ENCODE peak calls at places on chromosome 14, in seven cellular contexts. W is lower leg skin, V is fibroblast of lung, U is choroid plexus epithelial cell, S is AG10803, X is activated B cell treated with CpG ODN at 0.5 μM for 24 hours, E is NCI-H1105 treated with DMSO at 0.1 percent for 48 hours. N is an unnamed sample.

GRCh38 chr14:72476657-72477499 is 417.0 kb downstream of the DPF3 start:
- DNase-seq in E (no peak), W (no peak), S (peak), V (peak), X (no peak), U (peak), N (peak)

GRCh38 chr14:101006008-101006407 is 102.5 kb upstream of the RTL1 start:
- DNase-seq in U (no peak), W (no peak), V (no peak), S (no peak), X (no peak), E (no peak), N (no peak)

GRCh38 chr14:99354166-99354875 is 82.3 kb upstream of the BCL11B start:
- DNase-seq in W (no peak), X (no peak), U (no peak), S (no peak), V (no peak), E (no peak), N (no peak)

GRCh38 chr14:96637521-96637920 is 135.3 kb downstream of the PAPOLA start:
- DNase-seq in X (no peak), V (no peak), E (no peak), S (no peak), U (no peak), W (peak), N (peak)

GRCh38 chr14:23361320-23361719 is 3.7 kb downstream of the EFS start:
- DNase-seq in S (peak), E (no peak), W (no peak), V (peak), U (peak), X (no peak), N (no peak)

GRCh38 chr14:23432102-23432925 is 3.1 kb downstream of the MYH7 start:
- DNase-seq in W (no peak), V (no peak), S (no peak), U (no peak), E (no peak), X (no peak), N (no peak)

GRCh38 chr14:37230551-37231194 is 32.9 kb downstream of the MIPOL1 start:
- DNase-seq in U (peak), W (no peak), X (no peak), V (peak), E (peak), S (peak), N (no peak)

GRCh38 chr14:77120771-77121743 is 20.5 kb downstream of the ZDHHC22 start:
- DNase-seq in V (no peak), W (no peak), X (peak), E (peak), S (no peak), U (no peak), N (no peak)

GRCh38 chr14:99029916-99030305 is 242.1 kb downstream of the BCL11B start:
- DNase-seq in U (no peak), V (no peak), W (no peak), E (no peak), X (no peak), S (no peak), N (no peak)

GRCh38 chr14:57641776-57642175 is 148.1 kb upstream of the CCDC198 start:
- DNase-seq in V (no peak), U (no peak), E (no peak), W (no peak), S (no peak), X (no peak), N (no peak)

GRCh38 chr14:74610199-74610865 is 1.7 kb downstream of the LTBP2 start:
- DNase-seq in X (no peak), V (no peak), E (no peak), S (no peak), U (no peak), W (no peak), N (no peak)

GRCh38 chr14:76917158-76917596 is 91.0 kb downstream of the LRRC74A start:
- DNase-seq in V (peak), S (peak), E (peak), W (no peak), U (peak), X (no peak), N (peak)

GRCh38 chr14:102733326-102733725 is 43.9 kb upstream of the TRAF3 start:
- DNase-seq in X (no peak), W (no peak), V (no peak), S (no peak), U (no peak), E (no peak), N (no peak)

GRCh38 chr14:38553586-38553985 is 297.7 kb upstream of the CLEC14A start:
- DNase-seq in U (peak), W (no peak), X (no peak), V (peak), E (no peak), S (peak), N (no peak)

GRCh38 chr14:94961761-94962575 is 192.1 kb upstream of the GSC start:
- DNase-seq in U (no peak), S (no peak), W (no peak), V (no peak), E (no peak), X (no peak), N (peak)

GRCh38 chr14:69527635-69528034 is 43.1 kb downstream of the PLEKHD1 start:
- DNase-seq in S (no peak), U (no peak), X (no peak), V (no peak), W (no peak), E (no peak), N (no peak)

GRCh38 chr14:72605096-72605920 is 288.6 kb downstream of the DPF3 start:
- DNase-seq in E (no peak), X (no peak), S (no peak), U (no peak), W (no peak), V (no peak), N (peak)

GRCh38 chr14:99360774-99361595 is 89.0 kb upstream of the BCL11B start:
- DNase-seq in E (no peak), S (no peak), V (no peak), U (no peak), X (no peak), W (no peak), N (no peak)

GRCh38 chr14:104708606-104709268 is 15.3 kb upstream of the ADSS1 start:
- DNase-seq in S (peak), U (peak), W (no peak), V (peak), X (peak), E (peak), N (no peak)

GRCh38 chr14:56816575-56817391 is 6.5 kb upstream of the OTX2 start:
- DNase-seq in S (no peak), V (no peak), E (no peak), X (no peak), W (no peak), U (no peak), N (no peak)

GRCh38 chr14:55581011-55581806 is 1.2 kb downstream of the KTN1 start:
- DNase-seq in U (peak), E (peak), W (peak), V (peak), S (peak), X (peak), N (peak)

GRCh38 chr14:65164068-65164824 is 61.9 kb upstream of the MAX start:
- DNase-seq in W (no peak), V (peak), X (no peak), U (peak), S (peak), E (peak), N (no peak)

GRCh38 chr14:105275267-105275946 is 25.4 kb downstream of the BRF1 start:
- DNase-seq in X (no peak), W (no peak), S (peak), V (peak), E (no peak), U (peak), N (no peak)

GRCh38 chr14:92122351-92122677 is 545 bp downstream of the CPSF2 start:
- DNase-seq in X (no peak), S (peak), U (peak), W (no peak), E (peak), V (peak), N (no peak)

GRCh38 chr14:94936411-94936892 is 166.5 kb upstream of the GSC start:
- DNase-seq in V (peak), W (peak), X (no peak), S (peak), U (peak), E (peak), N (peak)

N was measured in right atrium auricular region.